ENCODE peak calls at places on chromosomes 5 and 9, in six cellular contexts. One of them, this sample, is unnamed.

GRCh38 chr5:42810905-42811590 is 644 bp downstream of the SELENOP start:
- DNase-seq in stomach: no peak
- DNase-seq in sigmoid colon: no peak
- DNase-seq in heart left ventricle: no peak
- DNase-seq in uterus: no peak
- DNase-seq in breast epithelium: no peak
- DNase-seq in this sample: no peak

GRCh38 chr5:115873392-115873791 is 31.7 kb downstream of the AP3S1 start:
- DNase-seq in stomach: no peak
- DNase-seq in heart left ventricle: no peak
- DNase-seq in sigmoid colon: no peak
- DNase-seq in breast epithelium: no peak
- DNase-seq in uterus: no peak
- DNase-seq in this sample: no peak

GRCh38 chr9:114153761-114154596 is 1.4 kb upstream of the COL27A1 start:
- DNase-seq in stomach: peak
- DNase-seq in sigmoid colon: no peak
- DNase-seq in breast epithelium: no peak
- DNase-seq in heart left ventricle: no peak
- DNase-seq in uterus: no peak
- DNase-seq in this sample: no peak

GRCh38 chr5:166708271-166708670 is 1583.2 kb upstream of the WWC1 start:
- DNase-seq in sigmoid colon: no peak
- DNase-seq in breast epithelium: no peak
- DNase-seq in stomach: no peak
- DNase-seq in heart left ventricle: no peak
- DNase-seq in uterus: no peak
- DNase-seq in this sample: no peak

GRCh38 chr5:149472399-149472798 is 78.8 kb downstream of the CSNK1A1 start:
- DNase-seq in sigmoid colon: no peak
- DNase-seq in stomach: no peak
- DNase-seq in heart left ventricle: no peak
- DNase-seq in breast epithelium: no peak
- DNase-seq in uterus: peak
- DNase-seq in this sample: no peak

GRCh38 chr5:16265141-16265540 is 85.5 kb upstream of the MARCHF11 start:
- DNase-seq in uterus: no peak
- DNase-seq in sigmoid colon: no peak
- DNase-seq in stomach: no peak
- DNase-seq in heart left ventricle: no peak
- DNase-seq in breast epithelium: no peak
- DNase-seq in this sample: no peak

GRCh38 chr5:76473676-76474075 is 70.6 kb downstream of the IQGAP2 start:
- DNase-seq in sigmoid colon: no peak
- DNase-seq in breast epithelium: no peak
- DNase-seq in stomach: no peak
- DNase-seq in uterus: no peak
- DNase-seq in heart left ventricle: no peak
- DNase-seq in this sample: no peak

GRCh38 chr5:158126442-158127399 is 267.8 kb upstream of the CLINT1 start:
- DNase-seq in stomach: no peak
- DNase-seq in sigmoid colon: no peak
- DNase-seq in uterus: no peak
- DNase-seq in breast epithelium: no peak
- DNase-seq in heart left ventricle: no peak
- DNase-seq in this sample: no peak

GRCh38 chr9:89635007-89635742 is 30.4 kb downstream of the GADD45G start:
- DNase-seq in uterus: no peak
- DNase-seq in heart left ventricle: no peak
- DNase-seq in sigmoid colon: no peak
- DNase-seq in breast epithelium: peak
- DNase-seq in stomach: peak
- DNase-seq in this sample: no peak

GRCh38 chr9:36676823-36677521 is 104.3 kb downstream of the MELK start:
- DNase-seq in sigmoid colon: no peak
- DNase-seq in stomach: no peak
- DNase-seq in uterus: no peak
- DNase-seq in heart left ventricle: no peak
- DNase-seq in breast epithelium: no peak
- DNase-seq in this sample: no peak

GRCh38 chr5:18312016-18312415 is 677.8 kb downstream of the TAF11L14 start:
- DNase-seq in sigmoid colon: no peak
- DNase-seq in heart left ventricle: no peak
- DNase-seq in uterus: no peak
- DNase-seq in stomach: no peak
- DNase-seq in breast epithelium: no peak
- DNase-seq in this sample: no peak

GRCh38 chr9:130904070-130905044 is 7.7 kb upstream of the QRFP start:
- DNase-seq in sigmoid colon: no peak
- DNase-seq in uterus: no peak
- DNase-seq in breast epithelium: no peak
- DNase-seq in stomach: no peak
- DNase-seq in heart left ventricle: no peak
- DNase-seq in this sample: no peak

DNA sequence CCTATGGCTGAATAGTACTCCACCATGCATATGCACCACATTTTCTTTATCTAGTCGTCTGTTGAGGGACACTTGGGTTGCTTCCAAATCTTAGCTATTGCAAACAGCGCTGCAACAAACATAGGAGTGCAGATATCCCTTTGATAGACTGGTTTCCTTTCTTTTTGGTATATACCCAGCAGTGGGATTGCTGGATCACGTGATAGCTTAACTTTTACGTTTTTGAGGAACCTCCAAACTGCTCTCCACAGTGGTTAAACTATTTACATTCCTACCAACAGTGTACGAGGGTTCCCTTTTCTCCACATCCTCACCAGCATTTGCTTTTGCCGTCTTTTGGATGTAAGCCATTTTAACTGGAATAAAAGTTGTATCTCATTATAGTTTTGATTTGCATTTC is 142.6 kb downstream of the TARS1 start:
- DNase-seq in heart left ventricle: no peak
- DNase-seq in sigmoid colon: no peak
- DNase-seq in uterus: no peak
- DNase-seq in breast epithelium: no peak
- DNase-seq in stomach: no peak
- DNase-seq in this sample: no peak
- TF ChIP-seq POLR2A in heart left ventricle: no peak
- TF ChIP-seq POLR2A in sigmoid colon: no peak
- TF ChIP-seq POLR2A in uterus: no peak
- TF ChIP-seq POLR2A in breast epithelium: no peak
- TF ChIP-seq POLR2A in stomach: no peak
- TF ChIP-seq POLR2A in this sample: no peak

GRCh38 chr5:150758534-150759333 is at the start of gene DCTN4:
- DNase-seq in stomach: peak
- DNase-seq in sigmoid colon: peak
- DNase-seq in breast epithelium: peak
- DNase-seq in uterus: peak
- DNase-seq in heart left ventricle: peak
- DNase-seq in this sample: peak
- TF ChIP-seq POLR2A in stomach: no peak
- TF ChIP-seq POLR2A in sigmoid colon: peak
- TF ChIP-seq POLR2A in breast epithelium: peak
- TF ChIP-seq POLR2A in uterus: peak
- TF ChIP-seq POLR2A in heart left ventricle: peak
- TF ChIP-seq POLR2A in this sample: no peak

DNA sequence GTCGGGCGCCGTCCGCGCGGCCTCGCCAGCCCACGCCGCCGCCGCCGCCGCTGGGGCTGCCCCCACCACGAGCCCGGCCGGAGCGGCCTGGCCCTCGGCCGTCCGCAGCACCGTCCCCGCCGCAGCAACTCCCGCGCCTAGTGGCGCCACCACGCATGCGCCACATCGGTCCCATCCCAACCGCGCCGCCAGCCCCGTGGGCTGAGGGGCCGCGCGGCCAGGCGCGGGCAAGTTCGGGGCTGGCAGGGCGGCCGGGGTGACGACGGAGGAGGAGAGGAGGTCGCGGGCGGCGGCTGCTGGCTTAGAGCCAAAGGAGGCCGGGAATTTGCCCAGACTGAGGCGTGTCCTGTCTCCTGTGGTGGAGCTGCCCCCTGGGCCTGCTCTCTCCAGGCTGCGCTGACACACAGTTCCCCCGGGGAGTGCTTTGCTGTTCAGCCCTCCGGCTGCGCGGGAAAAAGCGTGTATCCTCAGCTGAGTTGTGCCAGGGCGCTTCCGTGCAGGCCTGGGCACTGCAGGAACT is at the start of gene TUSC1:
- DNase-seq in heart left ventricle: peak
- DNase-seq in sigmoid colon: peak
- DNase-seq in stomach: peak
- DNase-seq in breast epithelium: peak
- DNase-seq in uterus: peak
- DNase-seq in this sample: peak
- TF ChIP-seq POLR2A in heart left ventricle: peak
- TF ChIP-seq POLR2A in sigmoid colon: no peak
- TF ChIP-seq POLR2A in stomach: no peak
- TF ChIP-seq POLR2A in breast epithelium: no peak
- TF ChIP-seq POLR2A in uterus: peak
- TF ChIP-seq POLR2A in this sample: no peak

GRCh38 chr5:120465281-120465961 is 1.3 kb downstream of the PRR16 start:
- DNase-seq in heart left ventricle: peak
- DNase-seq in uterus: peak
- DNase-seq in sigmoid colon: peak
- DNase-seq in breast epithelium: no peak
- DNase-seq in stomach: no peak
- DNase-seq in this sample: peak

GRCh38 chr5:120466337-120467006 is 2.4 kb downstream of the PRR16 start:
- DNase-seq in stomach: no peak
- DNase-seq in heart left ventricle: no peak
- DNase-seq in uterus: no peak
- DNase-seq in sigmoid colon: no peak
- DNase-seq in breast epithelium: no peak
- DNase-seq in this sample: no peak

GRCh38 chr5:120463026-120463770 is 902 bp upstream of the PRR16 start:
- DNase-seq in stomach: no peak
- DNase-seq in breast epithelium: no peak
- DNase-seq in heart left ventricle: no peak
- DNase-seq in uterus: no peak
- DNase-seq in sigmoid colon: no peak
- DNase-seq in this sample: no peak

GRCh38 chr5:120464627-120465280 is 654 bp downstream of the PRR16 start:
- DNase-seq in breast epithelium: no peak
- DNase-seq in uterus: peak
- DNase-seq in stomach: peak
- DNase-seq in sigmoid colon: peak
- DNase-seq in heart left ventricle: peak
- DNase-seq in this sample: peak

DNA sequence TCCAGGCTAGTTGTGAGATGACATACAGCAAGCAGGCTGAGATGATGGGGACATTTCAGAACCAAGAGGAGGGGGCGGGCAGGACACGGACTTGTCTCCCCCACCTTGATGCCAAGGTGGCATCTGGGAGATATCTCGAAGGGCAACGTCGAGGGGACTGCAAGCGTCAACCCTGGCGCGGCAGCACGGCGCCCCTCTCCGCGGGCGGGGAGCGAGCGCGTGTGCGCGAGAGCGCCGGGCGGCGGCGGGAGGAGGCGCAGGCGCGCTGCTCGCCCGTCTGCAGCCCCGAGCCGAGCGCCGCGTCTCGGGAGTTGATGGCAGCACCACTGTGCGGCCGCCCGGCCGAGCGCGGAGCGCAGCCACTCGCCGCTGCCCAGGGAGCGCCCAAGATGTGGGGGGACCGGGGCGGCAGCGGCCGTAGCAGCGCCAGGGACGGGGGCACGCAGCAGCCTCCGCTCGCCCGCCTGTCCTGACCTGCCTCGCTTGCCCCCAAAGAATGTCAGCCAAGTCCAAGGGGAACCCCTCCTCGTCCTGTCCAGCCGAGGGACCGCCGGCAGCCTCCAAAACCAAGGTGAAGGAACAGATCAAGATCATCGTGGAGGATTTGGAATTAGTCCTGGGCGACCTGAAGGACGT is at the start of gene PRR16:
- DNase-seq in breast epithelium: no peak
- DNase-seq in stomach: peak
- DNase-seq in heart left ventricle: peak
- DNase-seq in sigmoid colon: peak
- DNase-seq in uterus: peak
- DNase-seq in this sample: peak
- TF ChIP-seq POLR2A in breast epithelium: no peak
- TF ChIP-seq POLR2A in stomach: no peak
- TF ChIP-seq POLR2A in heart left ventricle: peak
- TF ChIP-seq POLR2A in sigmoid colon: no peak
- TF ChIP-seq POLR2A in uterus: peak
- TF ChIP-seq POLR2A in this sample: no peak

DNA sequence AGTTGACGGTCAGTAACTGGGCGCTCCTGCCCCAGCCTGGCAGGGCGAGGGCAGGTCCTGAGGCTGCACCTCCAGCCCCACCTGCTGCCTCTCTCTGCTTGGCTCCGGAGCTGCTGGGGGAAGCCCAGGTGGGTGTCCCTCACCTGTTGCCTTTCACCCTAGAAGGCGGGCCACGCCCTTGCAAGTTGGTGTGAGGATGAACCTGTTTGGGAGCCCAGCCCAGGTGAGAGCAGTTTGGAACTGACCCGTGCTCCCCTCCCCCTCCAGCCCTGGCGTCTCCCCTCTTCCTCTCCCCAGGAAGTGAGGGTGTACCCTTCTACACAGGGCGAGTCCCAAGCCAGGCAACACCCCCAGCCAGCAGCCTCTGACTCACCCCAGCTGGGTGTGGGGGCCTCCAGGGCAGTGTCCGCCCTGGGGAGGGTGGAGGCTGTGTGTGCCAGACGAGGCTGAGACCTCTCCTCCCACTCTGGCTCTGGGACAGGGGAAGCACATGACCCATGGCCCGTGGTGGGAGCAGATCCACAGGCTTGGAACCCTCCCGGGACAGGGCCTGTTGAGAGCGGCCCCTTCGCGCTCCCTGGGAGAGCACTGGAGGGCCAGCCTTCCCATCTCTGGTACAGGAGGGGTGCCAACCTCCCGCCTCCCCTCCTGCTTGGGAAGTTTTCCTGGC is 10.4 kb downstream of the LRRC8A start:
- DNase-seq in sigmoid colon: peak
- DNase-seq in uterus: peak
- DNase-seq in heart left ventricle: peak
- DNase-seq in breast epithelium: peak
- DNase-seq in stomach: peak
- DNase-seq in this sample: peak
- TF ChIP-seq POLR2A in sigmoid colon: no peak
- TF ChIP-seq POLR2A in uterus: peak
- TF ChIP-seq POLR2A in heart left ventricle: peak
- TF ChIP-seq POLR2A in breast epithelium: peak
- TF ChIP-seq POLR2A in stomach: no peak
- TF ChIP-seq POLR2A in this sample: no peak

GRCh38 chr9:137053944-137054931 is at the start of gene ENTPD2:
- DNase-seq in sigmoid colon: no peak
- DNase-seq in breast epithelium: no peak
- DNase-seq in uterus: no peak
- DNase-seq in heart left ventricle: no peak
- DNase-seq in stomach: peak
- DNase-seq in this sample: no peak
- TF ChIP-seq POLR2A in sigmoid colon: peak
- TF ChIP-seq POLR2A in breast epithelium: no peak
- TF ChIP-seq POLR2A in uterus: no peak
- TF ChIP-seq POLR2A in heart left ventricle: no peak
- TF ChIP-seq POLR2A in stomach: no peak
- TF ChIP-seq POLR2A in this sample: no peak

This sample was measured in suprapubic skin.